ENCODE peak calls at places on chromosomes 11 and 22, in nine cellular contexts. Y is IMR-90, C is transverse colon, I is body of pancreas, O is lower leg skin, T is uterus, E is stomach, S is esophagus squamous epithelium, R is adrenal gland. A is an unnamed sample.

GRCh38 chr11:82929121-82929520 is 27.6 kb downstream of the DDIAS start:
- DNase-seq in Y (no peak), C (no peak), I (no peak), O (no peak), T (no peak), E (no peak), S (no peak), R (no peak), A (no peak)

GRCh38 chr11:133930053-133930766 is 26.6 kb downstream of the IGSF9B start:
- DNase-seq in Y (no peak), C (no peak), I (no peak), O (no peak), T (no peak), E (no peak), S (no peak), R (no peak), A (no peak)

GRCh38 chr22:39526736-39527171 is 5.8 kb downstream of the RPS19BP1 start:
- DNase-seq in Y (no peak), C (no peak), I (no peak), O (no peak), T (no peak), E (no peak), S (no peak), R (no peak), A (no peak)

GRCh38 chr11:115493905-115494304 is 10.3 kb downstream of the CADM1 start:
- DNase-seq in Y (peak), C (no peak), I (no peak), O (no peak), T (no peak), E (no peak), S (no peak), R (no peak), A (no peak)

GRCh38 chr11:119185916-119186634 is 800 bp downstream of the NHERF4 start:
- DNase-seq in Y (no peak), C (no peak), I (no peak), O (no peak), T (no peak), E (no peak), S (no peak), R (no peak), A (no peak)

GRCh38 chr11:14907411-14908213 is 15.6 kb upstream of the CYP2R1 start:
- DNase-seq in Y (peak), C (peak), I (peak), O (peak), T (peak), E (peak), S (peak), R (peak), A (peak)

GRCh38 chr22:28112548-28113043 is 193.5 kb upstream of the PITPNB start:
- DNase-seq in Y (peak), C (no peak), I (peak), O (peak), T (peak), E (no peak), S (no peak), R (peak), A (no peak)

GRCh38 chr11:125083312-125084056 is 20.4 kb downstream of the SLC37A2 start:
- DNase-seq in Y (no peak), C (no peak), I (no peak), O (no peak), T (no peak), E (no peak), S (no peak), R (no peak), A (peak)

GRCh38 chr11:76698321-76699043 is 27.9 kb upstream of the LRRC32 start:
- DNase-seq in Y (no peak), C (no peak), I (no peak), O (no peak), T (no peak), E (no peak), S (no peak), R (no peak), A (no peak)

GRCh38 chr22:17359501-17359900 is 9.8 kb upstream of the CECR2 start:
- DNase-seq in Y (no peak), C (no peak), I (no peak), O (no peak), T (no peak), E (no peak), S (no peak), R (no peak), A (no peak)

GRCh38 chr11:124746621-124747243 is 5.3 kb downstream of the VSIG2 start:
- DNase-seq in Y (peak), C (peak), I (peak), O (no peak), T (peak), E (peak), S (peak), R (peak), A (no peak)

GRCh38 chr11:61725632-61726280 is 26.7 kb upstream of the MYRF start:
- DNase-seq in Y (peak), C (no peak), I (no peak), O (no peak), T (no peak), E (no peak), S (no peak), R (no peak), A (peak)

GRCh38 chr11:115644846-115645245 is 140.6 kb upstream of the CADM1 start:
- DNase-seq in Y (peak), C (no peak), I (no peak), O (no peak), T (no peak), E (no peak), S (no peak), R (no peak), A (no peak)

GRCh38 chr11:100741866-100742625 is 55.0 kb downstream of the ARHGAP42 start:
- DNase-seq in Y (peak), C (no peak), I (no peak), O (no peak), T (no peak), E (no peak), S (no peak), R (no peak), A (no peak)

GRCh38 chr22:47600281-47600680 is 837.8 kb downstream of the TBC1D22A start:
- DNase-seq in Y (no peak), C (no peak), I (no peak), O (no peak), T (no peak), E (no peak), S (no peak), R (no peak), A (no peak)

GRCh38 chr11:36455658-36456111 is 54.4 kb downstream of the TRAF6 start:
- DNase-seq in Y (peak), C (peak), I (peak), O (peak), T (peak), E (peak), S (peak), R (peak), A (peak)

GRCh38 chr11:2315395-2316168 is 13.8 kb downstream of the TSPAN32 start:
- DNase-seq in Y (no peak), C (no peak), I (peak), O (no peak), T (peak), E (peak), S (no peak), R (no peak), A (no peak)

GRCh38 chr11:131326829-131327228 is 43.6 kb upstream of the NTM start:
- DNase-seq in Y (no peak), C (no peak), I (no peak), O (no peak), T (no peak), E (no peak), S (no peak), R (no peak), A (no peak)

GRCh38 chr11:65551572-65552398 is 6.4 kb downstream of the LTBP3 start:
- DNase-seq in Y (peak), C (peak), I (peak), O (no peak), T (no peak), E (peak), S (no peak), R (peak), A (peak)

GRCh38 chr11:10715571-10715970 is 22.0 kb upstream of the IRAG1 start:
- DNase-seq in Y (no peak), C (no peak), I (no peak), O (no peak), T (no peak), E (no peak), S (no peak), R (peak), A (no peak)

GRCh38 chr11:1504581-1505290 is 18.2 kb upstream of the MOB2 start:
- DNase-seq in Y (no peak), C (no peak), I (no peak), O (no peak), T (no peak), E (no peak), S (no peak), R (no peak), A (peak)

GRCh38 chr22:44354288-44354687 is 41.5 kb upstream of the SHISAL1 start:
- DNase-seq in Y (no peak), C (no peak), I (no peak), O (no peak), T (peak), E (no peak), S (no peak), R (no peak), A (peak)

GRCh38 chr11:74097838-74098237 is 73.0 kb downstream of the C2CD3 start:
- DNase-seq in Y (no peak), C (no peak), I (no peak), O (no peak), T (no peak), E (no peak), S (no peak), R (no peak), A (no peak)

GRCh38 chr11:91947215-91947614 is 277.4 kb upstream of the FAT3 start:
- DNase-seq in Y (peak), C (no peak), I (peak), O (peak), T (no peak), E (no peak), S (no peak), R (no peak), A (no peak)

GRCh38 chr11:1256257-1257045 is 33.6 kb downstream of the MUC5B start:
- DNase-seq in Y (no peak), C (no peak), I (no peak), O (no peak), T (no peak), E (no peak), S (no peak), R (no peak), A (no peak)

GRCh38 chr11:88188251-88189030 is 13.2 kb upstream of the RAB38 start:
- DNase-seq in Y (no peak), C (no peak), I (no peak), O (no peak), T (no peak), E (no peak), S (no peak), R (peak), A (no peak)

GRCh38 chr11:44858796-44859527 is 91.7 kb downstream of the TP53I11 start:
- DNase-seq in Y (no peak), C (no peak), I (no peak), O (no peak), T (no peak), E (no peak), S (no peak), R (no peak), A (no peak)

GRCh38 chr11:126344291-126344970 is 11.1 kb upstream of the ST3GAL4 start:
- DNase-seq in Y (no peak), C (no peak), I (no peak), O (no peak), T (no peak), E (no peak), S (no peak), R (no peak), A (no peak)

GRCh38 chr11:86204356-86204755 is 40.2 kb upstream of the EED start:
- DNase-seq in Y (no peak), C (no peak), I (no peak), O (no peak), T (no peak), E (no peak), S (no peak), R (no peak), A (no peak)

GRCh38 chr22:24506802-24507438 is 11.8 kb downstream of the UPB1 start:
- DNase-seq in Y (peak), C (no peak), I (no peak), O (no peak), T (no peak), E (no peak), S (no peak), R (no peak), A (no peak)

GRCh38 chr22:25061605-25062377 is 109.3 kb downstream of the KIAA1671 start:
- DNase-seq in Y (no peak), C (no peak), I (no peak), O (no peak), T (no peak), E (no peak), S (no peak), R (no peak), A (no peak)

GRCh38 chr22:32836286-32836859 is 34.9 kb downstream of the TIMP3 start:
- DNase-seq in Y (peak), C (no peak), I (no peak), O (no peak), T (no peak), E (no peak), S (no peak), R (peak), A (no peak)

GRCh38 chr11:67649634-67650540 is 643 bp downstream of the ACY3 start:
- DNase-seq in Y (no peak), C (no peak), I (no peak), O (no peak), T (no peak), E (no peak), S (no peak), R (no peak), A (no peak)

DNA sequence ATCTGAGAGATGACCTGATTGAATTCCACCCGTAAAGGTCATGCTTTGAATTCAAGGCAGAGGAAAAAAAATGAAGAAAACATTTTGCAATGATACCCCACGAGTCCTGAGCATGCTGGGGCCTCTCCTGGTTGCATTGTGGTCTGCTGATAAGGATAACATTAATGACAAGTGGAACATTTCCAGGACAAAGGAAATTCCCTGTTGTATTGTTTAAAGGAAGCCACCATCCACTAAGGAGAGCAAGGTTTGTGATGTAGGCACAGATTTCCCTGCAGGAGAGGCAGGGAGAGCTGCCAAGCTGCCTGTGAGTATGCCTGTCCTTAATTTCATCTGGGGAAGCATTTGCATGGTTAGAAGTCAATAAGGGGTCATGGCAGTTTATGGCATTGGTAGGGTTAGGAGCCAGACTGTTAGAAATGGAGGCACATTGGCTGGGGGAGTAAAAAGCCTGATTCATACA is 21.9 kb downstream of the FLI1 start:
- DNase-seq in Y (peak), C (no peak), I (no peak), O (no peak), T (no peak), E (no peak), S (no peak), R (no peak), A (no peak)
- TF ChIP-seq POLR2A in Y (no peak), C (no peak), I (no peak), O (no peak), T (no peak), E (no peak), S (no peak), R (no peak), A (no peak)

GRCh38 chr11:12410006-12410728 is 32.8 kb downstream of the PARVA start:
- DNase-seq in Y (peak), C (no peak), I (no peak), O (no peak), T (peak), E (no peak), S (no peak), R (no peak), A (peak)
- TF ChIP-seq CTCF in Y (peak), C (no peak), I (no peak), O (no peak), T (no peak), E (no peak), S (no peak), R (no peak), A (no peak)

DNA sequence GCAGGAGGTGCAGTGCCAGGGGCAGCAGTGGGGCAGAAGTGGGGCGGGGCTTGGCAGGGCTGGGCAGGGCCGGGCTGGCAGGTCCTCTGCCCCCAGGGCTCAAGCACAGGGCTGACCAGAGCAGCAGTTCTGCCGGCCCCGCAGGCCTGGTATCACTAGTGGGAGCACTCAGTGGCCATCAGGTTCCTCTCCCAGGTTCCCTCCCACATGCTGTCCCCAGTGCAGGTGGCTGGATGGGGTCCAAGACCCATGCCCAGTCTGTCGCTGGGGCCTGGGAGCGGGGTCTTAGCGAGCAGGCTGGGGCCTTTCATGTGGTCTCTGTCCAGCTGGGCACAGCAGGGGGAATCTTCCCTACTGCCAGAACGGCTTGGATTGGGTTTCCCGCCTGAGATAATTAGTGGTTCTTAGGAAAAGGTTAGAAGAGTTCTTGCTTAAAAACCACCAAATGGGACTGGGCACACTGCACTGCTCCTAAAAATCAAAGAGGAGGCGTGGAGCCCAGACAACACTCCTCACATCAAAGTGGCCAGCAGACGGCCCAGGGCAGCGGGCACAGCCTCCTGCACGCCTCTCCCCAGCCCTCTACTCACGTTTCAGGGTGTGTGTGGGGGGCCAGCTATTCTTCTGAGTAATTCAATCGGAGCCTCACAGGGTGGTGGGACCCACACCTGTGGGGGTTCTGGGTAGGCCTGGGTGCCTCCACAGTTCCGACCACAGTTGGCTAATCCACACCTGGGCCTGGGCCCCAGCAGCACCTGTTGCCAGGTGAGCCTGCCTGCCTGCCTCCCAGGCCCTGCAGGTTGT is 45.6 kb downstream of the TPCN2 start:
- DNase-seq in Y (no peak), C (no peak), I (no peak), O (no peak), T (no peak), E (no peak), S (no peak), R (no peak), A (no peak)
- TF ChIP-seq POLR2A in Y (no peak), C (no peak), I (no peak), O (no peak), T (no peak), E (no peak), S (no peak), R (no peak), A (no peak)

GRCh38 chr11:33083918-33084317 is 44.5 kb downstream of the TCP11L1 start:
- DNase-seq in Y (no peak), C (no peak), I (no peak), O (no peak), T (no peak), E (no peak), S (no peak), R (no peak), A (no peak)

GRCh38 chr11:33086017-33086416 is 46.6 kb downstream of the TCP11L1 start:
- DNase-seq in Y (no peak), C (no peak), I (no peak), O (no peak), T (no peak), E (no peak), S (no peak), R (no peak), A (no peak)

GRCh38 chr11:33094157-33094556 is 54.8 kb downstream of the TCP11L1 start:
- DNase-seq in Y (no peak), C (no peak), I (no peak), O (no peak), T (no peak), E (no peak), S (no peak), R (no peak), A (no peak)

GRCh38 chr11:33089776-33090175 is 50.4 kb downstream of the TCP11L1 start:
- DNase-seq in Y (peak), C (no peak), I (no peak), O (no peak), T (no peak), E (no peak), S (no peak), R (no peak), A (no peak)
- TF ChIP-seq CTCF in Y (peak), C (no peak), I (no peak), O (no peak), T (no peak), E (no peak), S (no peak), R (no peak), A (no peak)

GRCh38 chr11:128289048-128289447 is 298.3 kb downstream of the ETS1 start:
- DNase-seq in Y (no peak), C (no peak), I (no peak), O (no peak), T (no peak), E (no peak), S (no peak), R (no peak), A (no peak)

GRCh38 chr11:128288368-128288767 is 299.0 kb downstream of the ETS1 start:
- DNase-seq in Y (peak), C (no peak), I (no peak), O (no peak), T (no peak), E (no peak), S (no peak), R (no peak), A (no peak)

GRCh38 chr11:128291043-128291442 is 296.3 kb downstream of the ETS1 start:
- DNase-seq in Y (no peak), C (no peak), I (no peak), O (no peak), T (no peak), E (no peak), S (no peak), R (no peak), A (peak)

GRCh38 chr11:128291835-128292234 is 295.5 kb downstream of the ETS1 start:
- DNase-seq in Y (no peak), C (peak), I (no peak), O (no peak), T (no peak), E (peak), S (no peak), R (no peak), A (no peak)

GRCh38 chr11:128290106-128290840 is 297.1 kb downstream of the ETS1 start:
- DNase-seq in Y (peak), C (peak), I (peak), O (peak), T (peak), E (peak), S (no peak), R (peak), A (peak)
- TF ChIP-seq POLR2A in Y (peak), C (peak), I (no peak), O (no peak), T (no peak), E (no peak), S (peak), R (no peak), A (no peak)

GRCh38 chr11:40467771-40468170 is 991.7 kb downstream of the LRRC4C start:
- DNase-seq in Y (no peak), C (no peak), I (no peak), O (no peak), T (no peak), E (no peak), S (no peak), R (no peak), A (no peak)
- TF ChIP-seq CTCF in Y (no peak), C (no peak), I (no peak), O (no peak), T (no peak), E (no peak), S (no peak), R (no peak), A (no peak)

DNA sequence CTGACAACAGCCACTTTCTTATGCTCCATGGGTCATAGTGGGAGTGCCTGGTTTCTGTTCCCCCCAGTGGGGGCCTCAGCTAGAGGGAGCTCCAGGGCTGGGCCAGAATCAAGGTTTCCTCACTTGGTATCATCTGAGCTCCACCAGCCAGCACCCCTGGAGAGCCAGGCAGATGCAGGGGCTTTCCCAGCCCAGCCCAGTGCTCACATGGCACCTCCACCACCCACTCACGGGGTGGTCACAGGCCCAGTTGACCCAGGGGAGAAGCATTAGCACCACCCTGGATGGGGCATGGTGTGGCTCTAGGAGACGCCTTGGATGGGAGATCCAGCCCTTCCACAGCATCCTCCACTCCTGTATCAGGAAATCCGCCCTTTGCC is 24.1 kb upstream of the WNT7B start:
- DNase-seq in Y (no peak), C (no peak), I (no peak), O (no peak), T (no peak), E (no peak), S (no peak), R (no peak), A (peak)
- TF ChIP-seq POLR2A in Y (no peak), C (no peak), I (no peak), O (no peak), T (no peak), E (no peak), S (no peak), R (no peak), A (no peak)